ENCODE peak calls at places on chromosomes 6 and 20, in nine cellular contexts. R is astrocyte of the spinal cord, E is neural crest cell, Y is left lung, L is MCF 10A, D is endothelial cell, S is fibroblast of lung, P is upper lobe of left lung, W is osteocyte. T is an unnamed sample.

GRCh38 chr6:33711140-33712129 is at the start of gene UQCC2:
- DNase-seq in R (peak), E (peak), Y (peak), L (peak), D (peak), S (peak), P (peak), W (peak), T (peak)

GRCh38 chr20:44461142-44461802 is 14.4 kb upstream of the TTPAL start:
- DNase-seq in R (no peak), E (no peak), Y (no peak), L (no peak), D (no peak), S (no peak), P (no peak), W (no peak), T (no peak)

GRCh38 chr6:14467591-14467990 is 350.0 kb downstream of the CD83 start:
- DNase-seq in R (no peak), E (no peak), Y (no peak), L (no peak), D (no peak), S (peak), P (no peak), W (no peak), T (no peak)

GRCh38 chr6:145015739-145016558 is 719.4 kb downstream of the EPM2A start:
- DNase-seq in R (peak), E (no peak), Y (no peak), L (peak), D (no peak), S (peak), P (no peak), W (no peak), T (no peak)

GRCh38 chr6:35185971-35186370 is 27.8 kb upstream of the SCUBE3 start:
- DNase-seq in R (no peak), E (no peak), Y (no peak), L (no peak), D (no peak), S (no peak), P (no peak), W (no peak), T (no peak)

GRCh38 chr6:130788954-130789353 is 38.3 kb upstream of the SMLR1 start:
- DNase-seq in R (no peak), E (no peak), Y (no peak), L (no peak), D (no peak), S (no peak), P (no peak), W (no peak), T (no peak)

GRCh38 chr20:37913563-37914366 is 10.8 kb downstream of the VSTM2L start:
- DNase-seq in R (no peak), E (no peak), Y (no peak), L (no peak), D (no peak), S (no peak), P (no peak), W (no peak), T (no peak)

GRCh38 chr20:63690898-63691710 is 5.3 kb upstream of the TNFRSF6B start:
- DNase-seq in R (no peak), E (no peak), Y (no peak), L (no peak), D (no peak), S (no peak), P (peak), W (no peak), T (no peak)

GRCh38 chr6:53263915-53264314 is 84.8 kb downstream of the ELOVL5 start:
- DNase-seq in R (peak), E (no peak), Y (no peak), L (no peak), D (no peak), S (no peak), P (no peak), W (no peak), T (no peak)

GRCh38 chr6:93794161-93794560 is 374.8 kb upstream of the EPHA7 start:
- DNase-seq in R (peak), E (no peak), Y (no peak), L (no peak), D (no peak), S (no peak), P (no peak), W (no peak), T (no peak)

GRCh38 chr6:2871102-2871501 is 29.4 kb upstream of the SERPINB1 start:
- DNase-seq in R (no peak), E (no peak), Y (no peak), L (no peak), D (no peak), S (no peak), P (no peak), W (no peak), T (no peak)

GRCh38 chr6:86251106-86251505 is 608.4 kb upstream of the SYNCRIP start:
- DNase-seq in R (no peak), E (no peak), Y (no peak), L (no peak), D (no peak), S (no peak), P (no peak), W (no peak), T (no peak)

GRCh38 chr6:53751417-53751816 is 43.4 kb upstream of the LRRC1 start:
- DNase-seq in R (no peak), E (no peak), Y (no peak), L (no peak), D (no peak), S (no peak), P (no peak), W (no peak), T (no peak)

GRCh38 chr20:3353646-3354045 is 53.8 kb downstream of the DNAAF9 start:
- DNase-seq in R (no peak), E (no peak), Y (no peak), L (no peak), D (no peak), S (no peak), P (no peak), W (no peak), T (no peak)

GRCh38 chr6:17297261-17298080 is 16.3 kb downstream of the RBM24 start:
- DNase-seq in R (peak), E (no peak), Y (no peak), L (no peak), D (no peak), S (peak), P (no peak), W (no peak), T (no peak)

GRCh38 chr6:16849280-16850210 is 88.3 kb upstream of the ATXN1 start:
- DNase-seq in R (peak), E (no peak), Y (no peak), L (peak), D (no peak), S (peak), P (no peak), W (no peak), T (no peak)

GRCh38 chr6:34806738-34807453 is 15.0 kb downstream of the BLTP3A start:
- DNase-seq in R (peak), E (no peak), Y (no peak), L (peak), D (no peak), S (peak), P (no peak), W (no peak), T (no peak)

GRCh38 chr6:138805431-138805830 is 9.5 kb downstream of the ECT2L start:
- DNase-seq in R (peak), E (no peak), Y (no peak), L (no peak), D (no peak), S (peak), P (no peak), W (no peak), T (no peak)

GRCh38 chr6:157264701-157265100 is 58.6 kb downstream of the TMEM242 start:
- DNase-seq in R (peak), E (no peak), Y (peak), L (no peak), D (no peak), S (no peak), P (no peak), W (no peak), T (no peak)

GRCh38 chr6:67541591-67541990 is 1093.5 kb upstream of the ADGRB3 start:
- DNase-seq in R (peak), E (no peak), Y (no peak), L (no peak), D (no peak), S (peak), P (no peak), W (no peak), T (no peak)

GRCh38 chr20:38581013-38581412 is at the start of gene ADIG:
- DNase-seq in R (no peak), E (no peak), Y (no peak), L (no peak), D (no peak), S (no peak), P (peak), W (no peak), T (no peak)

GRCh38 chr20:3854462-3854870 is 7.8 kb downstream of the MAVS start:
- DNase-seq in R (no peak), E (no peak), Y (peak), L (no peak), D (no peak), S (no peak), P (no peak), W (no peak), T (no peak)

GRCh38 chr6:107679457-107679856 is 144.7 kb downstream of the SCML4 start:
- DNase-seq in R (no peak), E (no peak), Y (no peak), L (no peak), D (no peak), S (peak), P (no peak), W (no peak), T (no peak)

GRCh38 chr6:13715444-13715883 is 3.8 kb upstream of the RANBP9 start:
- DNase-seq in R (no peak), E (no peak), Y (no peak), L (peak), D (no peak), S (peak), P (no peak), W (no peak), T (no peak)

GRCh38 chr6:128158496-128158895 is 257.6 kb upstream of the THEMIS start:
- DNase-seq in R (peak), E (no peak), Y (no peak), L (no peak), D (no peak), S (peak), P (no peak), W (no peak), T (no peak)

GRCh38 chr20:41540459-41540858 is 77.7 kb downstream of the CHD6 start:
- DNase-seq in R (no peak), E (no peak), Y (no peak), L (no peak), D (no peak), S (no peak), P (no peak), W (no peak), T (no peak)

GRCh38 chr6:75094614-75095321 is 111.1 kb downstream of the COL12A1 start:
- DNase-seq in R (peak), E (no peak), Y (no peak), L (no peak), D (no peak), S (peak), P (no peak), W (no peak), T (no peak)

GRCh38 chr6:16375828-16376227 is 137.4 kb downstream of the GMPR start:
- DNase-seq in R (no peak), E (no peak), Y (no peak), L (no peak), D (no peak), S (no peak), P (no peak), W (no peak), T (no peak)

GRCh38 chr20:10412591-10413408 is 21.2 kb downstream of the MKKS start:
- DNase-seq in R (peak), E (no peak), Y (no peak), L (no peak), D (no peak), S (peak), P (no peak), W (no peak), T (no peak)
- TF ChIP-seq CTCF in R (peak), E (no peak), Y (no peak), L (no peak), D (no peak), S (peak), P (no peak), W (peak), T (peak)

GRCh38 chr6:10418862-10419748 is 4.2 kb upstream of the TFAP2A start:
- DNase-seq in R (peak), E (no peak), Y (no peak), L (peak), D (no peak), S (no peak), P (peak), W (no peak), T (peak)

GRCh38 chr6:10421508-10422281 is 6.8 kb upstream of the TFAP2A start:
- DNase-seq in R (no peak), E (no peak), Y (no peak), L (no peak), D (no peak), S (no peak), P (peak), W (no peak), T (no peak)

GRCh38 chr6:10422282-10423034 is 7.6 kb upstream of the TFAP2A start:
- DNase-seq in R (no peak), E (no peak), Y (no peak), L (no peak), D (no peak), S (no peak), P (no peak), W (no peak), T (no peak)

GRCh38 chr6:10419749-10420545 is 5.1 kb upstream of the TFAP2A start:
- DNase-seq in R (no peak), E (no peak), Y (no peak), L (peak), D (no peak), S (no peak), P (peak), W (no peak), T (peak)

DNA sequence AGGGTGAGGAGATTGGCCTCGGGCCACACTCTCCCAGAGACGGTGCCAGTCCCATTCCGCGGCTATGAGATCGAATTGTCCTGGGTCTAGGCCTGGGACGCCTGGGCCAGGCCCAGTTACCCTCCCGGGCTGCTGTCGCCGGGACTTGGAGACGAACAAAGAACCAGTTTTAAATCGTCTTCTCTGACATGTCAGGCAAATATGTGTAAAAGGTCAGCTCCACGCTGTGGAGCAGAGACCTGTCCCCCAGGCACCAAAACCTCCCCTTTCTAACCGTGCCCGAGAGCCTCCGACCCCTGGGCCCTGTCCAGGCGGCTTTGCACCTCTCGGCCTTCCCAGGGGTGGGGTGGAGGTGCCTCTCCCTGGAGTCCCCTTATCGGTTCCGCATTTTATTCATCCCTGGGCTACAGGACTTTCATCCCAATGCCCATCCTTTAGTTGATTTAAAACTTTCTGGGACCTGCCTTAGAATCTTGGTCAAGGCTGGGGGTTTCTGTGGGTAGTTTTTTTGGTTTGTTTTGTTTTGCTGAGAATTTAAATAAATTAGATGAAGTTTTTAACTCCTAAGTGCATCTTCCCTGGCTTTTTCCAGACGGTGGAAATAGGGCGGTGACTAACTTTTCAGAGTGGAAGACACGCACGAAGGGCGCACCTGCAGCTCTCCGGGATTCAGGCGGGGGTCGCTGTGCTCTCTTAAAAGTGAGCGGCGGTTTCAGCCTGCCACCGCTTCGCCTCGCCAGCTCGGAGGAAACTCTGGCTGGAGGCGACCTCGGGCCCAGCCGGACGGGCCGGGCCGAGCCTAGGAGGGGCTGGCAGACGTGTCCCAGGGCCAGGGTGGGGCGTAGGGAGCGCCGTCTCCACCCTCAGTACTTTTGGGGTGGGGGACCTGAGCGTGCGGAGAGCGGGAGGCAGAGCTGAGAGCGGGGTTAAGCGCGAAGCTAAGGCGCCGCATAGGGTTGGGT is 6.0 kb upstream of the TFAP2A start:
- DNase-seq in R (no peak), E (no peak), Y (no peak), L (peak), D (peak), S (no peak), P (peak), W (no peak), T (peak)
- TF ChIP-seq CTCF in R (peak), E (peak), Y (no peak), L (no peak), D (peak), S (no peak), P (no peak), W (peak), T (peak)

DNA sequence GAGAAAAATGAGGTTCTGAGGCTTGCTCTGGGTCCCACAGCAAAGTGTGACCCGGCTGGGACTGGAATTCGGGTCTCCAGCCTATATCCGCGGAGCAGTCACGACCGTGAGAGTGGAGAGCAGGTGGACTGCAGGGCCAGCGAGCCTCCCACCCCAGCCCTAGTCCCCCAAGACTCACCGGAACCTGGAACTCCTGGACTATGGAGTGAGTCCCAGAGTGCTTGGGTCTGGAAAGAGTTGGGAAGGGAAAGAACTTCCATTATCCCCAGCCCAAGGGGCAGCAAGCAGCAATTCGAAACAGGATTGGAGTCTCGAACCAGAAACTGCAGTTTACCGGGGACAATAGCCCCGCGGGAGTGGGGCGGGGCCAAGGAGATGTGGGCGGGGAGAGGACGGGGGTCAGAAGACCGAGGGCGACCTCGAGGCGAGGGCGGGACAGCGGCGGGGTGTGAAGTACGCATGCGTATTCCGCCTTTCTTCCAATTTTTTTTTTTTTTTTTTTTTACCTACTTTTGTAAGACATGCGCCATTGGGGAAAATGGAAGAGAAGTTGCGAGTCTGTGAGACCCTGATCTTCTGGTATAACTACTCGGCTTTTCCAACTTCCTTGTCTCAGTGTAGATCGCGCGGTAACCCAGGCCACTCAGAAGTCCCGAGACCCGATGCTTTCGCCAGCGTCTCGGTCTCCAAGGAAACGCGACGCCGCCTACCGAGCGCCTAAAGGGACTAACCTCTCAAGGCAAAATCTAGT is at the start of gene C20orf96:
- DNase-seq in R (peak), E (peak), Y (peak), L (peak), D (peak), S (peak), P (peak), W (peak), T (peak)
- TF ChIP-seq CTCF in R (peak), E (peak), Y (peak), L (peak), D (peak), S (peak), P (no peak), W (peak), T (peak)

DNA sequence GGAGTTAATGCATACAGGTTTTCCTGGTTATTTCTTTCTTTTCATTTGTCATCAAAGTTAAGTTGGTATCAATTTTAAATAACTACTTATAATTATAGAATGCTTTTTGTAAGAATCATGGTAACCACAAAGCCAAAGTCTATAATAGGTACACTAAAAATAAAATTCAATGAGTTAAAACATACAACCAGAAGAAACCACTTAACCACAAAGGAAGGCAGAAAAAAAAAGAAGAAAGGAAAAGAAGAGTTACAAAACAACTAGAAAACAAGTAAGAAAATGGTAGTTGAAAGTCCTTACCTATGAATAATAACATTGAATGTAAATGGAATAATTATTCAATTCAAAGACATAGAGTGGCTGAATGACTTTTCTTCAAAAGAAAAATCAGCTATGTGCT is 45.6 kb downstream of the THBS2 start:
- DNase-seq in R (peak), E (no peak), Y (no peak), L (no peak), D (no peak), S (no peak), P (no peak), W (no peak), T (no peak)
- TF ChIP-seq CTCF in R (no peak), E (no peak), Y (no peak), L (no peak), D (no peak), S (no peak), P (no peak), W (no peak), T (no peak)

T was measured in progenitor cell of endocrine pancreas.